ENCODE peak calls at places on chromosomes 12 and 14, in nine cellular contexts. G, Y, W, L, K, X, V, J and S are unnamed samples.
A peak's percentile ranks its signal among the peaks of the same experiment; 100 is the strongest.

GRCh38 chr14:61193471-61193870 is 87.7 kb downstream of the TMEM30B start:
- DNase-seq in V (no peak), L (no peak), W (no peak), G (no peak), K (no peak), X (no peak), J (no peak), Y (no peak), S (no peak)

GRCh38 chr12:90816353-90817089 is 138.5 kb downstream of the CCER1 start:
- DNase-seq in X (no peak), K (no peak), Y (no peak), G (no peak), V (no peak), L (no peak), J (no peak), W (no peak), S (no peak)

GRCh38 chr12:52004042-52004648 is 2.6 kb upstream of the TAMALIN start:
- DNase-seq in V (no peak), G (peak; percentile 55), W (peak; percentile 90), J (no peak), X (no peak), K (peak; percentile 68), L (peak; percentile 40), Y (no peak), S (no peak)

GRCh38 chr12:103373088-103373523 is 122.7 kb downstream of the C12orf42 start:
- DNase-seq in V (no peak), K (peak; percentile 70), G (no peak), Y (no peak), L (no peak), J (no peak), W (no peak), X (no peak), S (no peak)

GRCh38 chr14:104593710-104594121 is 10.9 kb downstream of the TMEM179 start:
- DNase-seq in K (no peak), W (no peak), X (no peak), Y (no peak), G (no peak), V (no peak), L (no peak), J (no peak), S (no peak)

GRCh38 chr14:54474232-54474793 is 14.5 kb downstream of the GMFB start:
- DNase-seq in J (no peak), G (no peak), L (no peak), Y (no peak), X (no peak), W (no peak), V (no peak), K (no peak), S (no peak)

GRCh38 chr12:788288-788687 is 35.9 kb downstream of the WNK1 start:
- DNase-seq in L (no peak), J (no peak), X (no peak), W (no peak), Y (no peak), K (no peak), V (no peak), G (no peak), S (no peak)

GRCh38 chr12:75707983-75708382 is 196.6 kb upstream of the KRR1 start:
- DNase-seq in J (no peak), W (no peak), V (no peak), X (no peak), Y (no peak), L (no peak), G (no peak), K (no peak), S (no peak)

GRCh38 chr12:44379827-44380226 is 496.3 kb downstream of the NELL2 start:
- DNase-seq in W (peak; percentile 60), G (no peak), Y (no peak), J (no peak), V (no peak), K (no peak), X (no peak), L (no peak), S (no peak)

GRCh38 chr12:92041742-92042141 is 103.9 kb downstream of the BTG1 start:
- DNase-seq in X (no peak), L (no peak), W (peak; percentile 26), V (no peak), J (no peak), G (no peak), K (no peak), Y (no peak), S (no peak)

GRCh38 chr12:94644622-94645021 is 5.7 kb downstream of the TMCC3 start:
- DNase-seq in K (no peak), Y (no peak), L (no peak), V (no peak), J (no peak), X (peak; percentile 49), W (no peak), G (no peak), S (no peak)

GRCh38 chr12:85369365-85370154 is 89.5 kb downstream of the ALX1 start:
- DNase-seq in V (no peak), L (no peak), Y (no peak), J (no peak), K (no peak), W (no peak), X (no peak), G (no peak), S (no peak)

GRCh38 chr14:56720703-56721426 is 89.4 kb downstream of the OTX2 start:
- DNase-seq in J (no peak), W (no peak), V (no peak), X (no peak), G (no peak), L (no peak), K (no peak), Y (no peak), S (no peak)

GRCh38 chr14:36069535-36069900 is 107.0 kb downstream of the PTCSC3 start:
- DNase-seq in X (no peak), V (peak; percentile 24), L (peak; percentile 74), W (peak; percentile 81), K (peak; percentile 32), Y (peak; percentile 62), G (no peak), J (no peak), S (peak; percentile 24)

GRCh38 chr12:87511371-87511770 is 517.8 kb downstream of the C12orf50 start:
- DNase-seq in X (no peak), K (no peak), W (no peak), G (no peak), V (no peak), J (no peak), Y (no peak), L (no peak), S (no peak)

GRCh38 chr14:51444381-51445000 is 204.4 kb downstream of the TMX1 start:
- DNase-seq in J (no peak), X (no peak), K (no peak), L (no peak), V (no peak), G (no peak), Y (no peak), W (no peak), S (no peak)

GRCh38 chr14:73467800-73468199 is 9.5 kb upstream of the NUMB start:
- DNase-seq in Y (no peak), W (no peak), X (no peak), V (no peak), K (no peak), J (no peak), L (no peak), G (no peak), S (no peak)

GRCh38 chr14:63642229-63642611 is 549 bp upstream of the WDR89 start:
- DNase-seq in G (peak; percentile 84), W (peak; percentile 96), K (peak; percentile 80), L (peak; percentile 94), Y (peak; percentile 92), V (peak; percentile 58), X (peak; percentile 93), J (peak; percentile 84), S (peak; percentile 91)

GRCh38 chr14:65251213-65251612 is 148.9 kb upstream of the MAX start:
- DNase-seq in Y (no peak), L (no peak), K (no peak), X (no peak), G (no peak), J (no peak), V (no peak), W (no peak), S (peak; percentile 1)

GRCh38 chr14:69910871-69911270 is 31.7 kb downstream of the SMOC1 start:
- DNase-seq in L (no peak), X (no peak), G (no peak), W (no peak), V (no peak), J (no peak), K (no peak), Y (no peak), S (no peak)

GRCh38 chr14:50225067-50225973 is 6.1 kb downstream of the SOS2 start:
- DNase-seq in Y (no peak), V (no peak), J (no peak), X (no peak), G (no peak), K (no peak), W (peak; percentile 11), L (peak; percentile 16), S (no peak)

GRCh38 chr14:55803506-55804197 is 223.6 kb downstream of the KTN1 start:
- DNase-seq in G (no peak), V (no peak), Y (peak; percentile 85), X (no peak), K (no peak), J (no peak), L (no peak), W (no peak), S (no peak)

GRCh38 chr14:90228478-90228877 is 27.9 kb upstream of the PSMC1 start:
- DNase-seq in L (no peak), Y (no peak), K (no peak), V (no peak), X (no peak), G (no peak), W (no peak), J (no peak), S (no peak)
- TF ChIP-seq POLR2AphosphoS5 in L (no peak), Y (no peak), K (no peak), V (no peak), X (no peak), G (no peak), W (no peak), J (no peak), S (no peak)

GRCh38 chr12:120215766-120216735 is 15.1 kb upstream of the RPLP0 start:
- DNase-seq in K (no peak), V (no peak), Y (no peak), G (no peak), L (no peak), X (no peak), W (no peak), J (no peak), S (no peak)
- TF ChIP-seq POLR2AphosphoS5 in K (no peak), V (no peak), Y (no peak), G (no peak), L (no peak), X (no peak), W (no peak), J (no peak), S (no peak)

DNA sequence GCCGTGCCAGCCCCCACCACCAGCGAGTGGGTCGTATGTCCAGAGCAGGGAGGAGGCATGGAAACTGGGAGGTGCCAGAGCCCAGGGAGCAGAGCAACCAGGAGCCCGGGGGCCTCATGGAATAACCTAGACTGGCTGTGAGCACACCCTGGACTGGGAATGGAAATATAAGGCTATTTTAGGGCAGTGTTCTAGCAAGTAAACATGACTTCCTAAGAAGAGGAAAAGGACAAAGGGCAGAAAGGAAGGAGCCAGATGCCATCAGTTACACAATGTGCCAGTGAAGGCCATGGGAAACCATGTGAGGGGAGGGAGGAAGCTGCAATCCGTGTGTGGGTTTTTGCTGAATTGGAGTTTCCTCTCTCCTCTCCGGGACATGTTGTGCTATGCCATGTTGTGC is 18.7 kb upstream of the CPM start:
- DNase-seq in K (no peak), W (no peak), Y (no peak), V (no peak), J (no peak), G (peak; percentile 37), X (no peak), L (no peak), S (peak; percentile 77)
- TF ChIP-seq POLR2AphosphoS5 in K (no peak), W (no peak), Y (no peak), V (no peak), J (no peak), G (no peak), X (no peak), L (no peak), S (no peak)

GRCh38 chr12:115354007-115354452 is 670.1 kb upstream of the TBX3 start:
- DNase-seq in J (peak; percentile 45), X (no peak), G (peak; percentile 59), L (peak; percentile 18), Y (peak; percentile 36), V (no peak), K (peak; percentile 56), W (no peak), S (no peak)
- TF ChIP-seq POLR2AphosphoS5 in J (peak; percentile 46), X (no peak), G (no peak), L (no peak), Y (peak; percentile 19), V (no peak), K (peak; percentile 76), W (no peak), S (no peak)